ENCODE peak calls at places on chromosomes 5 and 9, in ten cellular contexts. W is breast epithelium, I is HepG2, E is transverse colon, N is NB4, G is sigmoid colon, V is ovary, D is upper lobe of left lung, T is A549, R is heart left ventricle. Q is an unnamed sample.

GRCh38 chr9:76433851-76434250 is 25.1 kb upstream of the GCNT1 start:
- DNase-seq in W (no peak), I (no peak), E (no peak), N (no peak), G (no peak), V (no peak), D (no peak), T (no peak), R (no peak), Q (no peak)

GRCh38 chr9:95105519-95106287 is 211.8 kb downstream of the FANCC start:
- DNase-seq in W (peak; percentile 36), I (no peak), E (no peak), N (no peak), G (peak; percentile 53), V (no peak), D (no peak), T (no peak), R (no peak), Q (no peak)

GRCh38 chr5:42242210-42242609 is 181.0 kb upstream of the GHR start:
- DNase-seq in W (no peak), I (no peak), E (no peak), N (no peak), G (no peak), V (no peak), D (no peak), T (no peak), R (no peak), Q (no peak)

GRCh38 chr5:136082390-136083193 is 50.1 kb upstream of the SMAD5 start:
- DNase-seq in W (peak; percentile 68), I (peak; percentile 59), E (peak; percentile 63), N (peak; percentile 63), G (peak; percentile 87), V (peak; percentile 85), D (no peak), T (peak; percentile 70), R (no peak), Q (peak; percentile 69)

GRCh38 chr9:19397845-19398244 is 11.0 kb upstream of the ACER2 start:
- DNase-seq in W (no peak), I (peak; percentile 44), E (no peak), N (no peak), G (no peak), V (no peak), D (no peak), T (no peak), R (no peak), Q (no peak)

GRCh38 chr9:656918-657583 is 184.4 kb upstream of the DMRT1 start:
- DNase-seq in W (no peak), I (no peak), E (no peak), N (peak; percentile 54), G (no peak), V (no peak), D (no peak), T (no peak), R (no peak), Q (no peak)

GRCh38 chr5:5971227-5971626 is 407.1 kb downstream of the MED10 start:
- DNase-seq in W (no peak), I (no peak), E (no peak), N (no peak), G (no peak), V (no peak), D (no peak), T (no peak), R (no peak), Q (no peak)

GRCh38 chr9:124125590-124126047 is 114.1 kb downstream of the LHX2 start:
- DNase-seq in W (no peak), I (no peak), E (no peak), N (no peak), G (no peak), V (no peak), D (no peak), T (no peak), R (no peak), Q (no peak)

GRCh38 chr9:135243201-135244190 is 156.0 kb downstream of the OLFM1 start:
- DNase-seq in W (no peak), I (no peak), E (no peak), N (no peak), G (peak; percentile 48), V (no peak), D (no peak), T (no peak), R (peak; percentile 57), Q (no peak)

GRCh38 chr5:180127682-180128670 is 56.4 kb upstream of the RNF130 start:
- DNase-seq in W (peak; percentile 38), I (no peak), E (no peak), N (no peak), G (no peak), V (no peak), D (peak; percentile 63), T (no peak), R (peak; percentile 52), Q (no peak)

GRCh38 chr9:137759117-137759516 is 118.5 kb upstream of the CACNA1B start:
- DNase-seq in W (no peak), I (no peak), E (no peak), N (no peak), G (peak; percentile 46), V (no peak), D (no peak), T (no peak), R (no peak), Q (no peak)

GRCh38 chr9:110180713-110181434 is 27.1 kb downstream of the C9orf152 start:
- DNase-seq in W (no peak), I (peak; percentile 83), E (no peak), N (peak; percentile 28), G (peak; percentile 77), V (no peak), D (peak; percentile 11), T (peak; percentile 50), R (no peak), Q (peak; percentile 55)

GRCh38 chr5:148723143-148723542 is 68.8 kb upstream of the HTR4 start:
- DNase-seq in W (no peak), I (no peak), E (no peak), N (no peak), G (no peak), V (no peak), D (no peak), T (no peak), R (no peak), Q (no peak)

GRCh38 chr5:148482196-148482595 is 98.4 kb downstream of the FBXO38 start:
- DNase-seq in W (no peak), I (no peak), E (no peak), N (no peak), G (no peak), V (no peak), D (no peak), T (peak; percentile 1), R (no peak), Q (no peak)

GRCh38 chr5:176902911-176903664 is 3.9 kb upstream of the HK3 start:
- DNase-seq in W (no peak), I (peak; percentile 21), E (no peak), N (no peak), G (no peak), V (no peak), D (no peak), T (peak; percentile 33), R (no peak), Q (no peak)

GRCh38 chr5:14714706-14715105 is 50.2 kb downstream of the OTULIN start:
- DNase-seq in W (no peak), I (no peak), E (no peak), N (no peak), G (no peak), V (no peak), D (no peak), T (no peak), R (no peak), Q (no peak)

GRCh38 chr5:14713476-14714384 is 49.2 kb downstream of the OTULIN start:
- DNase-seq in W (no peak), I (no peak), E (no peak), N (no peak), G (no peak), V (no peak), D (no peak), T (no peak), R (no peak), Q (no peak)

GRCh38 chr5:14712131-14712530 is 47.6 kb downstream of the OTULIN start:
- DNase-seq in W (no peak), I (no peak), E (no peak), N (no peak), G (no peak), V (no peak), D (no peak), T (no peak), R (no peak), Q (no peak)

GRCh38 chr5:14710313-14710994 is 45.9 kb downstream of the OTULIN start:
- DNase-seq in W (no peak), I (no peak), E (no peak), N (no peak), G (no peak), V (no peak), D (no peak), T (no peak), R (no peak), Q (no peak)

DNA sequence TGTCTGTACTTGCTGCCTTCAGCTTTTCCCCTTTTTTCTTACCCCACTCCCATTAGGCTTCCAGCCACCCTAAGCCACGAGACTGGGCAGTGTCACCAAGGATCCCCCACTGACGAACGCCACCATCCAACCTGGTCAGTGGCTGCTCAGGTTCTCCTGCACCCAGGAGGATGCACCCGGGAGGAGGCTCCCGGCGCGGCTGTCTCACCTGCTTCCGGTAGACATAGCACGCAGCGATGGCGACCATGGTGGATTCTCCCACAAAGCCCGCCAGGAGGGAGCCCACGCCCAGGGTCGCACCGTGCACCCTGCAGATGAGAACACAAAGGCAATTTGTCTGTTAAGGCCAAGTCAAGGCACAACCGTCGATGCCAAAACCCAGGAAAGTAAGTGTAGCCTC is 48.1 kb downstream of the OTULIN start:
- DNase-seq in W (no peak), I (no peak), E (no peak), N (no peak), G (no peak), V (no peak), D (no peak), T (no peak), R (no peak), Q (no peak)
- TF ChIP-seq POLR2A in W (no peak), I (no peak), E (no peak), N (no peak), G (no peak), V (no peak), D (no peak), T (no peak), R (no peak), Q (no peak)

GRCh38 chr9:130433168-130433946 is 11.4 kb upstream of the ASS1 start:
- DNase-seq in W (no peak), I (no peak), E (no peak), N (peak; percentile 71), G (no peak), V (peak; percentile 74), D (peak; percentile 90), T (peak; percentile 68), R (peak; percentile 75), Q (peak; percentile 50)
- TF ChIP-seq CTCF in W (peak; percentile 10), I (peak; percentile 67), E (peak; percentile 79), N (peak; percentile 22), G (peak; percentile 73), V (peak; percentile 88), D (peak; percentile 92), T (peak; percentile 44), R (peak; percentile 62), Q (peak; percentile 38)

GRCh38 chr9:136621019-136621733 is 41.5 kb upstream of the EGFL7 start:
- DNase-seq in W (no peak), I (no peak), E (no peak), N (peak; percentile 81), G (no peak), V (no peak), D (peak; percentile 81), T (no peak), R (peak; percentile 64), Q (no peak)
- H3K4me3 ChIP-seq in W (peak overlapping the region; percentile 5), I (no peak overlapping the region), E (no peak overlapping the region), N (no peak overlapping the region), G (no peak overlapping the region), V (no peak overlapping the region), D (no peak overlapping the region), T (no peak overlapping the region), R (no peak overlapping the region), Q (no peak overlapping the region)

GRCh38 chr5:43602456-43602817 is 543 bp upstream of the NNT start:
- DNase-seq in W (no peak), I (peak; percentile 30), E (peak; percentile 34), N (peak; percentile 68), G (peak; percentile 74), V (peak; percentile 36), D (no peak), T (peak; percentile 30), R (no peak), Q (peak; percentile 41)
- TF ChIP-seq POLR2A in W (no peak), I (no peak), E (no peak), N (peak; percentile 35), G (no peak), V (no peak), D (no peak), T (no peak), R (no peak), Q (no peak)